ENCODE peak calls at places on chromosome 1, in eight cellular contexts. One of them, this sample, is unnamed.

GRCh38 chr1:86788300-86789206 is 84.2 kb downstream of the SH3GLB1 start:
- DNase-seq in iPS-NIHi11: no peak
- DNase-seq in activated CD4-positive, alpha-beta T cell treated with anti-CD3 and anti-CD28 coated beads for 24 hours: no peak
- DNase-seq in heart left ventricle: peak
- DNase-seq in AG10803: peak
- DNase-seq in occipital lobe: no peak
- DNase-seq in KBM-7: peak
- DNase-seq in endothelial cell: no peak
- DNase-seq in this sample: peak

GRCh38 chr1:2088434-2088833 is 38.2 kb downstream of the PRKCZ start:
- DNase-seq in heart left ventricle: peak
- DNase-seq in activated CD4-positive, alpha-beta T cell treated with anti-CD3 and anti-CD28 coated beads for 24 hours: no peak
- DNase-seq in KBM-7: no peak
- DNase-seq in iPS-NIHi11: no peak
- DNase-seq in AG10803: peak
- DNase-seq in endothelial cell: no peak
- DNase-seq in occipital lobe: no peak
- DNase-seq in this sample: no peak

GRCh38 chr1:94031591-94031990 is 89.4 kb downstream of the ABCA4 start:
- DNase-seq in occipital lobe: no peak
- DNase-seq in iPS-NIHi11: no peak
- DNase-seq in KBM-7: no peak
- DNase-seq in AG10803: no peak
- DNase-seq in heart left ventricle: no peak
- DNase-seq in activated CD4-positive, alpha-beta T cell treated with anti-CD3 and anti-CD28 coated beads for 24 hours: no peak
- DNase-seq in endothelial cell: no peak
- DNase-seq in this sample: no peak

GRCh38 chr1:154325583-154326545 is 539 bp downstream of the ATP8B2 start:
- DNase-seq in heart left ventricle: peak
- DNase-seq in activated CD4-positive, alpha-beta T cell treated with anti-CD3 and anti-CD28 coated beads for 24 hours: no peak
- DNase-seq in occipital lobe: peak
- DNase-seq in AG10803: peak
- DNase-seq in endothelial cell: peak
- DNase-seq in iPS-NIHi11: peak
- DNase-seq in KBM-7: peak
- DNase-seq in this sample: no peak

GRCh38 chr1:117883620-117884019 is 45.8 kb downstream of the GDAP2 start:
- DNase-seq in occipital lobe: no peak
- DNase-seq in KBM-7: no peak
- DNase-seq in AG10803: no peak
- DNase-seq in iPS-NIHi11: no peak
- DNase-seq in endothelial cell: no peak
- DNase-seq in heart left ventricle: no peak
- DNase-seq in activated CD4-positive, alpha-beta T cell treated with anti-CD3 and anti-CD28 coated beads for 24 hours: no peak
- DNase-seq in this sample: no peak

GRCh38 chr1:201262963-201263608 is 20.2 kb upstream of the PKP1 start:
- DNase-seq in endothelial cell: no peak
- DNase-seq in heart left ventricle: no peak
- DNase-seq in AG10803: no peak
- DNase-seq in occipital lobe: no peak
- DNase-seq in activated CD4-positive, alpha-beta T cell treated with anti-CD3 and anti-CD28 coated beads for 24 hours: no peak
- DNase-seq in iPS-NIHi11: no peak
- DNase-seq in KBM-7: no peak
- DNase-seq in this sample: no peak

GRCh38 chr1:98340511-98340910 is 321.0 kb upstream of the SNX7 start:
- DNase-seq in activated CD4-positive, alpha-beta T cell treated with anti-CD3 and anti-CD28 coated beads for 24 hours: no peak
- DNase-seq in AG10803: peak
- DNase-seq in occipital lobe: no peak
- DNase-seq in KBM-7: no peak
- DNase-seq in heart left ventricle: no peak
- DNase-seq in iPS-NIHi11: no peak
- DNase-seq in endothelial cell: no peak
- DNase-seq in this sample: no peak

GRCh38 chr1:193569696-193570269 is 383.4 kb upstream of the B3GALT2 start:
- DNase-seq in activated CD4-positive, alpha-beta T cell treated with anti-CD3 and anti-CD28 coated beads for 24 hours: no peak
- DNase-seq in heart left ventricle: no peak
- DNase-seq in endothelial cell: no peak
- DNase-seq in occipital lobe: no peak
- DNase-seq in KBM-7: no peak
- DNase-seq in iPS-NIHi11: no peak
- DNase-seq in AG10803: peak
- DNase-seq in this sample: no peak

GRCh38 chr1:65104854-65105540 is 43.0 kb upstream of the AK4 start:
- DNase-seq in activated CD4-positive, alpha-beta T cell treated with anti-CD3 and anti-CD28 coated beads for 24 hours: no peak
- DNase-seq in KBM-7: no peak
- DNase-seq in heart left ventricle: no peak
- DNase-seq in iPS-NIHi11: no peak
- DNase-seq in endothelial cell: no peak
- DNase-seq in occipital lobe: no peak
- DNase-seq in AG10803: no peak
- DNase-seq in this sample: no peak

GRCh38 chr1:40432644-40433385 is 17.5 kb upstream of the ZFP69B start:
- DNase-seq in KBM-7: no peak
- DNase-seq in activated CD4-positive, alpha-beta T cell treated with anti-CD3 and anti-CD28 coated beads for 24 hours: no peak
- DNase-seq in heart left ventricle: no peak
- DNase-seq in occipital lobe: no peak
- DNase-seq in AG10803: peak
- DNase-seq in endothelial cell: no peak
- DNase-seq in iPS-NIHi11: no peak
- DNase-seq in this sample: no peak

GRCh38 chr1:71656902-71657301 is 576.1 kb upstream of the ZRANB2 start:
- DNase-seq in occipital lobe: no peak
- DNase-seq in activated CD4-positive, alpha-beta T cell treated with anti-CD3 and anti-CD28 coated beads for 24 hours: no peak
- DNase-seq in endothelial cell: no peak
- DNase-seq in KBM-7: no peak
- DNase-seq in heart left ventricle: no peak
- DNase-seq in AG10803: peak
- DNase-seq in iPS-NIHi11: no peak
- DNase-seq in this sample: no peak

GRCh38 chr1:179366093-179366800 is 476 bp downstream of the AXDND1 start:
- DNase-seq in activated CD4-positive, alpha-beta T cell treated with anti-CD3 and anti-CD28 coated beads for 24 hours: no peak
- DNase-seq in heart left ventricle: no peak
- DNase-seq in occipital lobe: no peak
- DNase-seq in endothelial cell: no peak
- DNase-seq in KBM-7: no peak
- DNase-seq in iPS-NIHi11: no peak
- DNase-seq in AG10803: peak
- DNase-seq in this sample: no peak

GRCh38 chr1:11961230-11961629 is 19.0 kb upstream of the MFN2 start:
- DNase-seq in activated CD4-positive, alpha-beta T cell treated with anti-CD3 and anti-CD28 coated beads for 24 hours: no peak
- DNase-seq in occipital lobe: no peak
- DNase-seq in endothelial cell: no peak
- DNase-seq in heart left ventricle: no peak
- DNase-seq in iPS-NIHi11: no peak
- DNase-seq in KBM-7: no peak
- DNase-seq in AG10803: peak
- DNase-seq in this sample: no peak

GRCh38 chr1:195804547-195804946 is 803.7 kb downstream of the KCNT2 start:
- DNase-seq in activated CD4-positive, alpha-beta T cell treated with anti-CD3 and anti-CD28 coated beads for 24 hours: no peak
- DNase-seq in endothelial cell: no peak
- DNase-seq in KBM-7: no peak
- DNase-seq in iPS-NIHi11: no peak
- DNase-seq in occipital lobe: no peak
- DNase-seq in AG10803: no peak
- DNase-seq in heart left ventricle: no peak
- DNase-seq in this sample: no peak

GRCh38 chr1:206116191-206116872 is 856 bp downstream of the AVPR1B start:
- DNase-seq in AG10803: no peak
- DNase-seq in activated CD4-positive, alpha-beta T cell treated with anti-CD3 and anti-CD28 coated beads for 24 hours: no peak
- DNase-seq in iPS-NIHi11: no peak
- DNase-seq in KBM-7: no peak
- DNase-seq in endothelial cell: no peak
- DNase-seq in heart left ventricle: no peak
- DNase-seq in occipital lobe: no peak
- DNase-seq in this sample: no peak